ENCODE peak calls at places on chromosomes 16 and 17, in five cellular contexts. One of them, this sample, is unnamed.

GRCh38 chr17:71995570-71995969 is 125.2 kb upstream of the SOX9 start:
- DNase-seq in fibroblast of lung: peak
- DNase-seq in A549: no peak
- DNase-seq in body of pancreas: no peak
- DNase-seq in cardiac fibroblast: peak
- DNase-seq in this sample: no peak

GRCh38 chr16:30054959-30055553 is 10.5 kb upstream of the ALDOA start:
- DNase-seq in fibroblast of lung: no peak
- DNase-seq in body of pancreas: peak
- DNase-seq in A549: peak
- DNase-seq in cardiac fibroblast: no peak
- DNase-seq in this sample: no peak

GRCh38 chr16:84699147-84699711 is 571 bp upstream of the USP10 start:
- DNase-seq in A549: peak
- DNase-seq in fibroblast of lung: no peak
- DNase-seq in cardiac fibroblast: no peak
- DNase-seq in body of pancreas: no peak
- DNase-seq in this sample: no peak

GRCh38 chr16:4029816-4030215 is 86.4 kb downstream of the ADCY9 start:
- DNase-seq in fibroblast of lung: no peak
- DNase-seq in body of pancreas: no peak
- DNase-seq in A549: no peak
- DNase-seq in cardiac fibroblast: no peak
- DNase-seq in this sample: no peak

GRCh38 chr17:17303010-17303846 is at the start of gene NT5M:
- DNase-seq in body of pancreas: peak
- DNase-seq in A549: peak
- DNase-seq in cardiac fibroblast: peak
- DNase-seq in fibroblast of lung: peak
- DNase-seq in this sample: peak

GRCh38 chr16:3115561-3115960 is 3.2 kb downstream of the ZNF205 start:
- DNase-seq in fibroblast of lung: no peak
- DNase-seq in body of pancreas: no peak
- DNase-seq in cardiac fibroblast: no peak
- DNase-seq in A549: no peak
- DNase-seq in this sample: no peak

GRCh38 chr17:36928450-36929125 is 8.7 kb upstream of the LHX1 start:
- DNase-seq in cardiac fibroblast: no peak
- DNase-seq in A549: no peak
- DNase-seq in fibroblast of lung: no peak
- DNase-seq in body of pancreas: no peak
- DNase-seq in this sample: no peak

GRCh38 chr16:2003827-2004641 is 5.6 kb downstream of the ZNF598 start:
- DNase-seq in fibroblast of lung: peak
- DNase-seq in A549: peak
- DNase-seq in body of pancreas: peak
- DNase-seq in cardiac fibroblast: peak
- DNase-seq in this sample: peak

GRCh38 chr17:28912281-28912937 is 9.5 kb upstream of the DHRS13 start:
- DNase-seq in fibroblast of lung: no peak
- DNase-seq in cardiac fibroblast: no peak
- DNase-seq in A549: peak
- DNase-seq in body of pancreas: no peak
- DNase-seq in this sample: no peak
- TF ChIP-seq CTCF in fibroblast of lung: no peak
- TF ChIP-seq CTCF in cardiac fibroblast: peak
- TF ChIP-seq CTCF in A549: peak
- TF ChIP-seq CTCF in body of pancreas: peak
- TF ChIP-seq CTCF in this sample: peak

GRCh38 chr17:50184057-50184456 is 17.4 kb downstream of the COL1A1 start:
- DNase-seq in A549: no peak
- DNase-seq in cardiac fibroblast: peak
- DNase-seq in body of pancreas: no peak
- DNase-seq in fibroblast of lung: peak
- DNase-seq in this sample: peak
- TF ChIP-seq CTCF in A549: no peak
- TF ChIP-seq CTCF in cardiac fibroblast: peak
- TF ChIP-seq CTCF in body of pancreas: no peak
- TF ChIP-seq CTCF in fibroblast of lung: peak
- TF ChIP-seq CTCF in this sample: peak

GRCh38 chr16:51337662-51338061 is 186.6 kb upstream of the SALL1 start:
- DNase-seq in body of pancreas: no peak
- DNase-seq in A549: no peak
- DNase-seq in cardiac fibroblast: no peak
- DNase-seq in fibroblast of lung: no peak
- DNase-seq in this sample: no peak
- TF ChIP-seq CTCF in body of pancreas: no peak
- TF ChIP-seq CTCF in A549: no peak
- TF ChIP-seq CTCF in cardiac fibroblast: no peak
- TF ChIP-seq CTCF in fibroblast of lung: no peak
- TF ChIP-seq CTCF in this sample: peak

GRCh38 chr16:50381679-50382440 is 13.1 kb upstream of the BRD7 start:
- DNase-seq in body of pancreas: no peak
- DNase-seq in fibroblast of lung: no peak
- DNase-seq in cardiac fibroblast: no peak
- DNase-seq in A549: no peak
- DNase-seq in this sample: no peak
- TF ChIP-seq CTCF in body of pancreas: no peak
- TF ChIP-seq CTCF in fibroblast of lung: no peak
- TF ChIP-seq CTCF in cardiac fibroblast: peak
- TF ChIP-seq CTCF in A549: no peak
- TF ChIP-seq CTCF in this sample: no peak

GRCh38 chr17:7404737-7405412 is 978 bp upstream of the TMEM256 start:
- DNase-seq in cardiac fibroblast: no peak
- DNase-seq in A549: no peak
- DNase-seq in fibroblast of lung: no peak
- DNase-seq in body of pancreas: peak
- DNase-seq in this sample: peak
- TF ChIP-seq CTCF in cardiac fibroblast: no peak
- TF ChIP-seq CTCF in A549: no peak
- TF ChIP-seq CTCF in fibroblast of lung: no peak
- TF ChIP-seq CTCF in body of pancreas: no peak
- TF ChIP-seq CTCF in this sample: no peak

DNA sequence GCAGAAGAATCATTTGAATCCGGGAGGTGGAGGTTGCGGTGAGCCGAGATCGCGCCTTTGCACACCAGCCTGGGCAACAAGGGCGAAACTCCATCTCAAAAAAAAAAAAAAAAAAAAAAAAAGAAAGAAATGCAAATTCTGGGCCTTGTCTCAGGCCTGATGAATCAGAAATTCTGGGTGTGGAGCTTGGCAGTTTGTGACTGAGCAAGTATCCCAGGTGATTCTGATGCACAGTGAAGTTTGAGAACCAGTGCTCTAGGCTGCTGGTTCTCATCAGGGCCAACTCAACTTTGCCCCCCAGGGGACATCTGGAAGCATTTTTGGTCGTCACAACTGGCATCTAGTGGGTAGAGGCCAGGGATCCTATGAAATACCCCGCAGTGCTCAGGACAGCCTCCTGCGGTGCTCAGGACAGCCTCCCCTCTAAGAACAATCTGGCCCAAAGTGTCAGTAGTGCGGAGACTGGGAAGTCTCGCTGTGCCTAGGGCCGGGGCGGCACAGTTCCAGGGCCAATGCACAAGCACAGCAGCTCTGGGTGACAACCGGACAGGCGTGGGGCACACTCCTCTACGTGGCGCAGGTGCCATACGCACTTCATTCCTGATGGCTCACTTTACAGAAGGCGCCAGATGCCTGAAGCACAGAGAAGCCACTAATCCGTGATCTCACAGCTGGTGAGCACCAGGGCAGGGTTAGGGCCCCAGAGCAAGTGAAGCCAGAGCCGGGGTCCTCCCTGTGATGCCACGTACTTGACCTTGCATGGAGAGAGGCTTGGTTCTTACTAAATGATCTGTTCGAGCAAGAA is 55.8 kb downstream of the SDK2 start:
- DNase-seq in body of pancreas: no peak
- DNase-seq in cardiac fibroblast: no peak
- DNase-seq in A549: no peak
- DNase-seq in fibroblast of lung: no peak
- DNase-seq in this sample: no peak
- TF ChIP-seq CTCF in body of pancreas: no peak
- TF ChIP-seq CTCF in cardiac fibroblast: no peak
- TF ChIP-seq CTCF in A549: no peak
- TF ChIP-seq CTCF in fibroblast of lung: no peak
- TF ChIP-seq CTCF in this sample: no peak

GRCh38 chr17:9499041-9499440 is 76.6 kb downstream of the STX8 start:
- DNase-seq in fibroblast of lung: no peak
- DNase-seq in A549: no peak
- DNase-seq in cardiac fibroblast: no peak
- DNase-seq in body of pancreas: no peak
- DNase-seq in this sample: no peak

DNA sequence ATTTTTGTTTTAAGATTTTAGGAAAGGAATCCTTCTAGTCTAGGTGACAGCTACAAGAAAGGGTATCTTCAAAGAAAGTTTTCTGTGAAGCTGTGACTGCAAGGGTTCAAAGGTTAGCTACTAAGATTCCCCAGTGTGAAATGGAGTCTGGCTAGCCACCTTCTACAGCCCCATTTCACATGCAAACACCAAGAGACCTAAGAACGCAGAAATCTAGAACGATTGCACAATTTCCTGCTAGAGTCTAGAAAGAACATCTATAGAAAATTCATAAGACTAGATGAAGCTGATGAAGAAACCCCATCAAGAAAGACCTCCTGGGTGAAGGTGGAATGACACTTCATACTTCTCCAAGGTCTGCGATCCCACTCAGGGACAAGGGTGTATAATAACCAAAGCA is 77.1 kb downstream of the STX8 start:
- DNase-seq in A549: no peak
- DNase-seq in cardiac fibroblast: no peak
- DNase-seq in fibroblast of lung: no peak
- DNase-seq in body of pancreas: no peak
- DNase-seq in this sample: no peak
- TF ChIP-seq CTCF in A549: no peak
- TF ChIP-seq CTCF in cardiac fibroblast: no peak
- TF ChIP-seq CTCF in fibroblast of lung: no peak
- TF ChIP-seq CTCF in body of pancreas: no peak
- TF ChIP-seq CTCF in this sample: no peak

GRCh38 chr16:7405166-7405565 is 72.5 kb downstream of the RBFOX1 start:
- DNase-seq in fibroblast of lung: no peak
- DNase-seq in cardiac fibroblast: no peak
- DNase-seq in A549: peak
- DNase-seq in body of pancreas: peak
- DNase-seq in this sample: no peak
- TF ChIP-seq CTCF in fibroblast of lung: no peak
- TF ChIP-seq CTCF in cardiac fibroblast: no peak
- TF ChIP-seq CTCF in A549: no peak
- TF ChIP-seq CTCF in body of pancreas: peak
- TF ChIP-seq CTCF in this sample: no peak

This sample was measured in fibroblast of the aortic adventitia.